ENCODE peak calls at places on chromosomes 1 and 21, in eight cellular contexts. One of them, this sample, is unnamed.

GRCh38 chr21:23496729-23497128 is 2110.6 kb downstream of the MRPL39 start:
- DNase-seq in astrocyte of the cerebellum: no peak
- DNase-seq in neuronal stem cell: no peak
- DNase-seq in mesothelial cell of epicardium: no peak
- DNase-seq in NCI-H1930: no peak
- DNase-seq in GF-D8: no peak
- DNase-seq in bronchial epithelial cell: no peak
- DNase-seq in prostate gland: no peak
- DNase-seq in this sample: no peak

GRCh38 chr1:17195731-17196130 is 9.2 kb upstream of the PADI1 start:
- DNase-seq in prostate gland: no peak
- DNase-seq in astrocyte of the cerebellum: no peak
- DNase-seq in NCI-H1930: no peak
- DNase-seq in GF-D8: no peak
- DNase-seq in bronchial epithelial cell: no peak
- DNase-seq in mesothelial cell of epicardium: no peak
- DNase-seq in neuronal stem cell: no peak
- DNase-seq in this sample: peak; percentile 36

GRCh38 chr1:162983671-162984425 is 85.3 kb upstream of the RGS4 start:
- DNase-seq in mesothelial cell of epicardium: no peak
- DNase-seq in neuronal stem cell: no peak
- DNase-seq in GF-D8: no peak
- DNase-seq in astrocyte of the cerebellum: no peak
- DNase-seq in NCI-H1930: no peak
- DNase-seq in bronchial epithelial cell: no peak
- DNase-seq in prostate gland: no peak
- DNase-seq in this sample: no peak

GRCh38 chr1:53585116-53585515 is 125.9 kb downstream of the DMRTB1 start:
- DNase-seq in NCI-H1930: no peak
- DNase-seq in GF-D8: no peak
- DNase-seq in bronchial epithelial cell: no peak
- DNase-seq in neuronal stem cell: no peak
- DNase-seq in mesothelial cell of epicardium: peak; percentile 18
- DNase-seq in astrocyte of the cerebellum: no peak
- DNase-seq in prostate gland: no peak
- DNase-seq in this sample: peak; percentile 18

GRCh38 chr1:223233410-223234163 is 90.5 kb upstream of the TLR5 start:
- DNase-seq in mesothelial cell of epicardium: no peak
- DNase-seq in bronchial epithelial cell: peak; percentile 95
- DNase-seq in astrocyte of the cerebellum: peak; percentile 72
- DNase-seq in NCI-H1930: no peak
- DNase-seq in GF-D8: no peak
- DNase-seq in prostate gland: no peak
- DNase-seq in neuronal stem cell: no peak
- DNase-seq in this sample: no peak

GRCh38 chr21:45522986-45523385 is 19.3 kb downstream of the SLC19A1 start:
- DNase-seq in neuronal stem cell: no peak
- DNase-seq in bronchial epithelial cell: no peak
- DNase-seq in mesothelial cell of epicardium: no peak
- DNase-seq in GF-D8: no peak
- DNase-seq in prostate gland: no peak
- DNase-seq in astrocyte of the cerebellum: no peak
- DNase-seq in NCI-H1930: no peak
- DNase-seq in this sample: no peak

GRCh38 chr1:55957233-55957632 is 622.1 kb downstream of the PLPP3 start:
- DNase-seq in neuronal stem cell: no peak
- DNase-seq in bronchial epithelial cell: no peak
- DNase-seq in GF-D8: no peak
- DNase-seq in NCI-H1930: no peak
- DNase-seq in mesothelial cell of epicardium: no peak
- DNase-seq in astrocyte of the cerebellum: no peak
- DNase-seq in prostate gland: no peak
- DNase-seq in this sample: no peak

GRCh38 chr1:24047101-24047459 is 64.9 kb downstream of the MYOM3 start:
- DNase-seq in bronchial epithelial cell: peak; percentile 60
- DNase-seq in neuronal stem cell: no peak
- DNase-seq in astrocyte of the cerebellum: peak; percentile 6
- DNase-seq in NCI-H1930: no peak
- DNase-seq in GF-D8: no peak
- DNase-seq in prostate gland: no peak
- DNase-seq in mesothelial cell of epicardium: no peak
- DNase-seq in this sample: no peak

GRCh38 chr1:152502496-152503180 is 8.0 kb upstream of the LCE5A start:
- DNase-seq in bronchial epithelial cell: peak; percentile 99
- DNase-seq in GF-D8: no peak
- DNase-seq in neuronal stem cell: no peak
- DNase-seq in mesothelial cell of epicardium: no peak
- DNase-seq in NCI-H1930: no peak
- DNase-seq in prostate gland: no peak
- DNase-seq in astrocyte of the cerebellum: no peak
- DNase-seq in this sample: no peak

GRCh38 chr1:225467193-225468020 is 39.6 kb upstream of the LBR start:
- DNase-seq in prostate gland: no peak
- DNase-seq in mesothelial cell of epicardium: no peak
- DNase-seq in NCI-H1930: no peak
- DNase-seq in neuronal stem cell: no peak
- DNase-seq in bronchial epithelial cell: no peak
- DNase-seq in GF-D8: peak; percentile 71
- DNase-seq in astrocyte of the cerebellum: no peak
- DNase-seq in this sample: no peak

GRCh38 chr1:58721247-58721820 is 21.5 kb upstream of the MYSM1 start:
- DNase-seq in mesothelial cell of epicardium: no peak
- DNase-seq in NCI-H1930: no peak
- DNase-seq in astrocyte of the cerebellum: no peak
- DNase-seq in prostate gland: no peak
- DNase-seq in neuronal stem cell: no peak
- DNase-seq in GF-D8: no peak
- DNase-seq in bronchial epithelial cell: peak; percentile 61
- DNase-seq in this sample: no peak

GRCh38 chr1:246699095-246699735 is 25.0 kb upstream of the SCCPDH start:
- DNase-seq in neuronal stem cell: peak; percentile 62
- DNase-seq in bronchial epithelial cell: peak; percentile 83
- DNase-seq in NCI-H1930: peak; percentile 34
- DNase-seq in astrocyte of the cerebellum: peak; percentile 85
- DNase-seq in GF-D8: peak; percentile 90
- DNase-seq in prostate gland: peak; percentile 84
- DNase-seq in mesothelial cell of epicardium: peak; percentile 62
- DNase-seq in this sample: peak; percentile 78

GRCh38 chr1:28064064-28064463 is 24.3 kb downstream of the EYA3 start:
- DNase-seq in GF-D8: no peak
- DNase-seq in neuronal stem cell: no peak
- DNase-seq in astrocyte of the cerebellum: no peak
- DNase-seq in bronchial epithelial cell: peak; percentile 79
- DNase-seq in mesothelial cell of epicardium: no peak
- DNase-seq in prostate gland: no peak
- DNase-seq in NCI-H1930: no peak
- DNase-seq in this sample: no peak

GRCh38 chr21:39799178-39799577 is 54.2 kb downstream of the IGSF5 start:
- DNase-seq in neuronal stem cell: no peak
- DNase-seq in bronchial epithelial cell: no peak
- DNase-seq in astrocyte of the cerebellum: no peak
- DNase-seq in NCI-H1930: no peak
- DNase-seq in GF-D8: no peak
- DNase-seq in mesothelial cell of epicardium: no peak
- DNase-seq in prostate gland: peak; percentile 80
- DNase-seq in this sample: no peak

GRCh38 chr1:101235696-101236545 is 898 bp upstream of the S1PR1 start:
- DNase-seq in mesothelial cell of epicardium: peak; percentile 46
- DNase-seq in NCI-H1930: peak; percentile 19
- DNase-seq in neuronal stem cell: peak; percentile 71
- DNase-seq in bronchial epithelial cell: peak; percentile 40
- DNase-seq in GF-D8: no peak
- DNase-seq in astrocyte of the cerebellum: no peak
- DNase-seq in prostate gland: peak; percentile 28
- DNase-seq in this sample: peak; percentile 82

GRCh38 chr21:16592399-16592798 is 862.6 kb downstream of the USP25 start:
- DNase-seq in mesothelial cell of epicardium: no peak
- DNase-seq in neuronal stem cell: no peak
- DNase-seq in prostate gland: no peak
- DNase-seq in GF-D8: no peak
- DNase-seq in astrocyte of the cerebellum: no peak
- DNase-seq in NCI-H1930: no peak
- DNase-seq in bronchial epithelial cell: no peak
- DNase-seq in this sample: no peak

GRCh38 chr1:220914283-220915116 is 35.3 kb downstream of the HLX start:
- DNase-seq in NCI-H1930: no peak
- DNase-seq in neuronal stem cell: no peak
- DNase-seq in prostate gland: no peak
- DNase-seq in GF-D8: peak; percentile 70
- DNase-seq in bronchial epithelial cell: no peak
- DNase-seq in astrocyte of the cerebellum: no peak
- DNase-seq in mesothelial cell of epicardium: no peak
- DNase-seq in this sample: no peak

GRCh38 chr1:231393668-231394067 is 28.4 kb downstream of the EGLN1 start:
- DNase-seq in mesothelial cell of epicardium: no peak
- DNase-seq in prostate gland: no peak
- DNase-seq in neuronal stem cell: no peak
- DNase-seq in bronchial epithelial cell: no peak
- DNase-seq in astrocyte of the cerebellum: no peak
- DNase-seq in GF-D8: no peak
- DNase-seq in NCI-H1930: no peak
- DNase-seq in this sample: no peak

GRCh38 chr1:8969937-8970336 is 24.3 kb downstream of the CA6 start:
- DNase-seq in bronchial epithelial cell: no peak
- DNase-seq in astrocyte of the cerebellum: no peak
- DNase-seq in neuronal stem cell: no peak
- DNase-seq in mesothelial cell of epicardium: no peak
- DNase-seq in GF-D8: no peak
- DNase-seq in NCI-H1930: no peak
- DNase-seq in prostate gland: no peak
- DNase-seq in this sample: no peak

GRCh38 chr21:37153935-37154350 is 80.9 kb downstream of the TTC3 start:
- DNase-seq in bronchial epithelial cell: no peak
- DNase-seq in neuronal stem cell: no peak
- DNase-seq in NCI-H1930: no peak
- DNase-seq in astrocyte of the cerebellum: no peak
- DNase-seq in prostate gland: peak; percentile 10
- DNase-seq in GF-D8: no peak
- DNase-seq in mesothelial cell of epicardium: no peak
- DNase-seq in this sample: no peak

GRCh38 chr1:195097316-195097715 is 1510.9 kb downstream of the KCNT2 start:
- DNase-seq in neuronal stem cell: no peak
- DNase-seq in astrocyte of the cerebellum: no peak
- DNase-seq in bronchial epithelial cell: peak; percentile 63
- DNase-seq in prostate gland: no peak
- DNase-seq in GF-D8: no peak
- DNase-seq in mesothelial cell of epicardium: no peak
- DNase-seq in NCI-H1930: no peak
- DNase-seq in this sample: no peak

GRCh38 chr1:93704063-93704462 is 22.4 kb upstream of the BCAR3 start:
- DNase-seq in bronchial epithelial cell: no peak
- DNase-seq in astrocyte of the cerebellum: no peak
- DNase-seq in neuronal stem cell: no peak
- DNase-seq in GF-D8: no peak
- DNase-seq in mesothelial cell of epicardium: no peak
- DNase-seq in prostate gland: no peak
- DNase-seq in NCI-H1930: no peak
- DNase-seq in this sample: no peak

GRCh38 chr1:93848352-93848883 is 30.6 kb downstream of the DNTTIP2 start:
- DNase-seq in GF-D8: no peak
- DNase-seq in mesothelial cell of epicardium: no peak
- DNase-seq in bronchial epithelial cell: no peak
- DNase-seq in neuronal stem cell: peak; percentile 8
- DNase-seq in astrocyte of the cerebellum: no peak
- DNase-seq in NCI-H1930: no peak
- DNase-seq in prostate gland: no peak
- DNase-seq in this sample: no peak

GRCh38 chr21:32233055-32233546 is 45.7 kb downstream of the MIS18A start:
- DNase-seq in neuronal stem cell: no peak
- DNase-seq in GF-D8: no peak
- DNase-seq in prostate gland: no peak
- DNase-seq in bronchial epithelial cell: peak; percentile 15
- DNase-seq in NCI-H1930: no peak
- DNase-seq in mesothelial cell of epicardium: no peak
- DNase-seq in astrocyte of the cerebellum: peak; percentile 63
- DNase-seq in this sample: no peak

GRCh38 chr1:193014354-193014753 is 44.8 kb downstream of the UCHL5 start:
- DNase-seq in mesothelial cell of epicardium: no peak
- DNase-seq in prostate gland: no peak
- DNase-seq in GF-D8: no peak
- DNase-seq in astrocyte of the cerebellum: peak; percentile 26
- DNase-seq in NCI-H1930: no peak
- DNase-seq in bronchial epithelial cell: no peak
- DNase-seq in neuronal stem cell: no peak
- DNase-seq in this sample: no peak

GRCh38 chr1:193568451-193568985 is 382.1 kb upstream of the B3GALT2 start:
- DNase-seq in prostate gland: no peak
- DNase-seq in GF-D8: no peak
- DNase-seq in bronchial epithelial cell: no peak
- DNase-seq in astrocyte of the cerebellum: no peak
- DNase-seq in mesothelial cell of epicardium: no peak
- DNase-seq in neuronal stem cell: no peak
- DNase-seq in NCI-H1930: no peak
- DNase-seq in this sample: no peak

GRCh38 chr21:38505654-38506523 is 7.6 kb upstream of the ERG start:
- DNase-seq in prostate gland: peak; percentile 57
- DNase-seq in NCI-H1930: peak; percentile 15
- DNase-seq in GF-D8: peak; percentile 28
- DNase-seq in astrocyte of the cerebellum: peak; percentile 70
- DNase-seq in neuronal stem cell: peak; percentile 58
- DNase-seq in mesothelial cell of epicardium: no peak
- DNase-seq in bronchial epithelial cell: peak; percentile 77
- DNase-seq in this sample: no peak

GRCh38 chr1:17539526-17540254 is at the start of gene ARHGEF10L:
- DNase-seq in GF-D8: no peak
- DNase-seq in bronchial epithelial cell: no peak
- DNase-seq in neuronal stem cell: peak; percentile 39
- DNase-seq in astrocyte of the cerebellum: no peak
- DNase-seq in mesothelial cell of epicardium: no peak
- DNase-seq in prostate gland: no peak
- DNase-seq in NCI-H1930: no peak
- DNase-seq in this sample: peak; percentile 68

GRCh38 chr1:150563340-150564038 is 14.3 kb downstream of the ADAMTSL4 start:
- DNase-seq in neuronal stem cell: no peak
- DNase-seq in mesothelial cell of epicardium: no peak
- DNase-seq in astrocyte of the cerebellum: no peak
- DNase-seq in GF-D8: no peak
- DNase-seq in NCI-H1930: no peak
- DNase-seq in bronchial epithelial cell: peak; percentile 64
- DNase-seq in prostate gland: peak; percentile 75
- DNase-seq in this sample: no peak

GRCh38 chr1:86757272-86757984 is 53.1 kb downstream of the SH3GLB1 start:
- DNase-seq in astrocyte of the cerebellum: peak; percentile 72
- DNase-seq in GF-D8: no peak
- DNase-seq in neuronal stem cell: no peak
- DNase-seq in NCI-H1930: no peak
- DNase-seq in prostate gland: peak; percentile 16
- DNase-seq in bronchial epithelial cell: no peak
- DNase-seq in mesothelial cell of epicardium: no peak
- DNase-seq in this sample: no peak

GRCh38 chr1:59186656-59187055 is 110.2 kb upstream of the FGGY start:
- DNase-seq in mesothelial cell of epicardium: no peak
- DNase-seq in bronchial epithelial cell: no peak
- DNase-seq in astrocyte of the cerebellum: no peak
- DNase-seq in prostate gland: no peak
- DNase-seq in neuronal stem cell: no peak
- DNase-seq in GF-D8: no peak
- DNase-seq in NCI-H1930: no peak
- DNase-seq in this sample: no peak

This sample was measured in ecto neural progenitor cell.